ENCODE peak calls at places on chromosomes 13 and 19, in four cellular contexts. E is esophagus squamous epithelium, O is transverse colon, T is heart left ventricle. Y is an unnamed sample.

GRCh38 chr19:35995655-35995993 is 636 bp downstream of the SDHAF1 start:
- DNase-seq in O (peak; percentile 58), T (peak; percentile 41), E (no peak), Y (no peak)

GRCh38 chr19:28727133-28727834 is 485.7 kb downstream of the UQCRFS1 start:
- DNase-seq in O (no peak), E (no peak), T (no peak), Y (no peak)

GRCh38 chr19:18098891-18099622 is 1.5 kb downstream of the MAST3 start:
- DNase-seq in E (no peak), T (no peak), O (peak; percentile 60), Y (peak; percentile 83)

GRCh38 chr13:73133536-73133935 is 74.7 kb downstream of the KLF5 start:
- DNase-seq in E (no peak), T (no peak), O (peak; percentile 60), Y (no peak)

GRCh38 chr13:86554066-86554465 is 754.8 kb upstream of the SLITRK6 start:
- DNase-seq in O (no peak), T (no peak), E (no peak), Y (no peak)

GRCh38 chr19:13732337-13732736 is 32.0 kb upstream of the MRI1 start:
- DNase-seq in E (no peak), O (no peak), T (no peak), Y (no peak)

GRCh38 chr13:44744880-44745633 is 168.9 kb upstream of the TSC22D1 start:
- DNase-seq in O (no peak), E (no peak), T (no peak), Y (no peak)

GRCh38 chr19:3857449-3858003 is 11.3 kb downstream of the ZFR2 start:
- DNase-seq in T (no peak), O (no peak), E (no peak), Y (peak; percentile 36)

GRCh38 chr13:103931396-103931795 is 865.2 kb upstream of the SLC10A2 start:
- DNase-seq in O (no peak), T (no peak), E (no peak), Y (no peak)

GRCh38 chr13:111006508-111007031 is 91.7 kb upstream of the ANKRD10 start:
- DNase-seq in T (peak; percentile 88), E (no peak), O (peak; percentile 55), Y (no peak)

GRCh38 chr13:50236898-50237318 is 221.7 kb downstream of the KCNRG start:
- DNase-seq in T (no peak), E (no peak), O (no peak), Y (peak; percentile 69)

GRCh38 chr13:62033932-62034331 is 618.3 kb upstream of the PCDH20 start:
- DNase-seq in O (no peak), E (no peak), T (no peak), Y (no peak)

GRCh38 chr13:113357529-113357928 is 6.4 kb downstream of the GRTP1 start:
- DNase-seq in O (no peak), T (no peak), E (no peak), Y (no peak)

GRCh38 chr19:56139847-56140582 is 1.1 kb upstream of the ZNF444 start:
- DNase-seq in T (no peak), O (no peak), E (no peak), Y (no peak)

GRCh38 chr19:40165362-40165937 is 25.8 kb upstream of the MAP3K10 start:
- DNase-seq in T (peak; percentile 44), E (no peak), O (peak; percentile 68), Y (no peak)

GRCh38 chr19:18254546-18255500 is 19.4 kb downstream of the IQCN start:
- DNase-seq in O (peak; percentile 76), E (no peak), T (no peak), Y (no peak)

GRCh38 chr13:98307392-98307743 is 130.3 kb upstream of the RNF113B start:
- DNase-seq in T (no peak), O (no peak), E (no peak), Y (no peak)

GRCh38 chr19:6588508-6589345 is 2.2 kb downstream of the CD70 start:
- DNase-seq in E (no peak), T (no peak), O (no peak), Y (no peak)

GRCh38 chr13:44259045-44260042 is 114.3 kb upstream of the SERP2 start:
- DNase-seq in E (no peak), T (no peak), O (peak; percentile 48), Y (peak; percentile 51)

GRCh38 chr13:112711528-112712265 is 21.9 kb downstream of the ATP11A start:
- DNase-seq in T (peak; percentile 83), O (peak; percentile 78), E (no peak), Y (no peak)

GRCh38 chr19:3319643-3320353 is 46.6 kb upstream of the NFIC start:
- DNase-seq in T (no peak), E (no peak), O (no peak), Y (no peak)

GRCh38 chr13:31803327-31803726 is 64.0 kb downstream of the RXFP2 start:
- DNase-seq in O (no peak), T (no peak), E (no peak), Y (no peak)

GRCh38 chr13:32639502-32640105 is 53.4 kb downstream of the PDS5B start:
- DNase-seq in O (peak; percentile 57), T (peak; percentile 58), E (no peak), Y (peak; percentile 35)

GRCh38 chr19:53808710-53809125 is 15.4 kb downstream of the NLRP12 start:
- DNase-seq in T (no peak), E (no peak), O (no peak), Y (no peak)

GRCh38 chr13:98158172-98158907 is 15.4 kb downstream of the FARP1 start:
- DNase-seq in O (no peak), T (peak; percentile 31), E (no peak), Y (no peak)

GRCh38 chr13:74134777-74135305 is 637 bp upstream of the KLF12 start:
- DNase-seq in O (peak; percentile 75), E (no peak), T (peak; percentile 66), Y (no peak)

GRCh38 chr19:39514840-39515550 is at the start of gene SELENOV:
- DNase-seq in O (no peak), E (no peak), T (no peak), Y (no peak)

GRCh38 chr19:14517840-14518505 is at the start of gene DNAJB1:
- DNase-seq in T (peak; percentile 90), E (no peak), O (peak; percentile 88), Y (no peak)

GRCh38 chr13:98944336-98944735 is 33.5 kb downstream of the DOCK9 start:
- DNase-seq in O (no peak), E (no peak), T (no peak), Y (no peak)

GRCh38 chr13:28313579-28313978 is 175.2 kb downstream of the PAN3 start:
- DNase-seq in O (no peak), T (no peak), E (no peak), Y (no peak)

GRCh38 chr13:82614086-82614485 is 1268.2 kb downstream of the SLITRK1 start:
- DNase-seq in O (no peak), E (no peak), T (no peak), Y (no peak)

GRCh38 chr13:111469916-111470506 is 149.6 kb downstream of the TEX29 start:
- DNase-seq in T (no peak), O (no peak), E (no peak), Y (no peak)

GRCh38 chr13:91135376-91135775 is 212.1 kb upstream of the MIR17HG start:
- DNase-seq in O (no peak), T (no peak), E (no peak), Y (no peak)

GRCh38 chr19:37077929-37078716 is at the start of gene ZNF420:
- DNase-seq in T (peak; percentile 94), E (peak; percentile 74), O (peak; percentile 94), Y (peak; percentile 92)

GRCh38 chr13:28093871-28094270 is 6.5 kb downstream of the FLT3 start:
- DNase-seq in E (no peak), O (no peak), T (no peak), Y (no peak)

GRCh38 chr13:65631078-65631477 is 1599.1 kb downstream of the PCDH9 start:
- DNase-seq in O (no peak), E (no peak), T (no peak), Y (no peak)

GRCh38 chr19:55386515-55386947 is 799 bp downstream of the RPL28 start:
- DNase-seq in E (no peak), T (no peak), O (no peak), Y (no peak)

DNA sequence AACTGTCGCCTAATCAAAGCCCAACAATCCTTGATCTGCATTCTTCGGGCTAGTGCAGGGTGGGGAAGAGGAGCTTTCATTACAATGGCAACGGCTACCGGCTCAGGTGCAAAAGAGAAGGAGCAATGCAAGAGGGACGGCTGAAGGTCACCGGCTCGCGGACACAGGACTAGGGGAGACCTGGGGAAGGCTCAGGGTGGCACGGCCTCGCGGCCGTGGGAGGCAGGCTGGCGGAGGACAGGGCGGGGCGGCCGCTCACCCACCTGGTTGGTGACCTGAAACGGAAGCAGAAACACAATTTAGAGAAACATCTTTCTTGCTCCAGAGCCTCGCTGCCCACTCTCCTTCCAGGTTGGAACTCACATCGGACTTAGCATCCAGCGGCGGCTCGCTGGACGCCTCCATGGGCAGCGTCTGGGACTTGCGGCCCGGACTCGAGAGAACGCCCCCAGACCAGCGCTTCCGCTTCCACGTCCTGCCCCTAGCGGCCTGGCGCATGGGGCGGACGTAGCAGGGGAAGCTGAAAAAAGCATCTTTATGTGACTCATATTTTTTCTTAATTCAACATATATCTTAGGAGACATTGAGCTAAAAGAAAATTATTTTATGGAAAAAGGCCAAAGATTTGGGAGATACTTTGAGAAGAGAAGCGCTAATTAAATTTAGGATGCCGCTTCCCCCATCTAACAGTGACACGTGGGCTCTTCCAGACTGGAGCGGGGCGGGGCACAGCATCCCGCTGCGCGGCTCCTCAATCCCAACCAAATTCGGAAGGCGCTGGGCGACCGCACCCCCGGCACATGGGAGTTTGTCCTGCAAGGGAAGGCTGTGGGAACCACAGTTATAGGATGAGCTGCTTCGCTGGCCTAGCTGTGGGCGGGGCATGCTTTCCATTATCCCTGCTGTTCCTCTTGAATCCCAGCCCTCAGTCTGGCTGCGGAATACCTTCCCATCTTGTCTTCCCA is at the start of gene COMMD6:
- DNase-seq in E (peak; percentile 11), O (peak; percentile 77), T (peak; percentile 82), Y (peak; percentile 60)
- TF ChIP-seq CTCF in E (peak; percentile 87), O (peak; percentile 94), T (peak; percentile 43), Y (no peak)

GRCh38 chr19:42088471-42089190 is 12.7 kb downstream of the ZNF574 start:
- DNase-seq in O (no peak), T (no peak), E (no peak), Y (no peak)

GRCh38 chr19:42086188-42086736 is 10.3 kb downstream of the ZNF574 start:
- DNase-seq in T (no peak), O (no peak), E (no peak), Y (no peak)

GRCh38 chr19:42089191-42089750 is 13.3 kb downstream of the ZNF574 start:
- DNase-seq in T (no peak), O (no peak), E (no peak), Y (no peak)

GRCh38 chr19:42089772-42090171 is 13.8 kb downstream of the ZNF574 start:
- DNase-seq in T (no peak), O (no peak), E (no peak), Y (no peak)

GRCh38 chr19:42086770-42087550 is 11.0 kb downstream of the ZNF574 start:
- DNase-seq in E (no peak), T (no peak), O (no peak), Y (no peak)
- H3K4me3 ChIP-seq in E (no peak overlapping the region), T (no peak overlapping the region), O (no peak overlapping the region), Y (no peak overlapping the region)

DNA sequence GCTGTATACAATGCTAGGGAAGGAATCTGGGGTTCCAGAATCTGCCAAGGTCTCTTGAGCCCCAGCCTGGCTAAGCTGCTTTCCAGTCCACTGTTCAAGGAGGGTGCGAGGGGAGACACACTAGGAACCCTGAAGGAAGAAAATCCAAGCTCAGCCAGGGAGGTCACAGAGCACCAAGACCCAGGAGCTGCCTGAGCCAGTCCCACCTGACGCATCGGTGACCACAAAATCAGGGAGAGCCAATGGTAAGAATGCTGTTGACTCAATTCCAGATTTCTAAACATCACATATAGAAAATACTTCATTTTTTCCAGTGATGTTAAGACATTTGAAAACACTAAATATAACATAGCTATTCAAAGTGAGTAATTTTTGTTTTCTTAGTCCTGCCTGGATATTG is 50.1 kb downstream of the CEP89 start:
- DNase-seq in T (no peak), E (no peak), O (no peak), Y (no peak)
- TF ChIP-seq CTCF in T (no peak), E (no peak), O (no peak), Y (no peak)

GRCh38 chr19:1277061-1277460 is 1.7 kb downstream of the FAM174C start:
- DNase-seq in T (no peak), E (no peak), O (no peak), Y (no peak)
- H3K4me3 ChIP-seq in T (no peak overlapping the region), E (no peak overlapping the region), O (no peak overlapping the region), Y (peak overlapping the region; percentile 75)

Y was measured in GM12864.